ENCODE peak calls at places on chromosomes 16 and 17, in eight cellular contexts. One of them, this sample, is unnamed.

GRCh38 chr17:10729334-10730193 is at the start of gene TMEM220:
- DNase-seq in T follicular helper cell: peak
- DNase-seq in GOT3: peak
- DNase-seq in ACHN: peak
- DNase-seq in NCI-H1930: peak
- DNase-seq in nephron progenitor cell: peak
- DNase-seq in NCI-H460: peak
- DNase-seq in activated naive CD4-positive, alpha-beta T cell: peak
- DNase-seq in this sample: peak

GRCh38 chr17:7220593-7221280 is 999 bp downstream of the ACADVL start:
- DNase-seq in T follicular helper cell: peak
- DNase-seq in GOT3: no peak
- DNase-seq in ACHN: peak
- DNase-seq in NCI-H1930: peak
- DNase-seq in nephron progenitor cell: no peak
- DNase-seq in NCI-H460: peak
- DNase-seq in activated naive CD4-positive, alpha-beta T cell: peak
- DNase-seq in this sample: no peak

GRCh38 chr17:81339502-81340296 is 44.6 kb upstream of the SLC38A10 start:
- DNase-seq in T follicular helper cell: no peak
- DNase-seq in GOT3: no peak
- DNase-seq in ACHN: peak
- DNase-seq in NCI-H1930: no peak
- DNase-seq in nephron progenitor cell: peak
- DNase-seq in NCI-H460: no peak
- DNase-seq in activated naive CD4-positive, alpha-beta T cell: no peak
- DNase-seq in this sample: no peak

GRCh38 chr16:69410285-69410990 is 14.0 kb upstream of the CYB5B start:
- DNase-seq in T follicular helper cell: no peak
- DNase-seq in GOT3: no peak
- DNase-seq in ACHN: no peak
- DNase-seq in NCI-H1930: no peak
- DNase-seq in nephron progenitor cell: no peak
- DNase-seq in NCI-H460: peak
- DNase-seq in activated naive CD4-positive, alpha-beta T cell: no peak
- DNase-seq in this sample: no peak

GRCh38 chr16:68386628-68387027 is 61.7 kb downstream of the SMPD3 start:
- DNase-seq in T follicular helper cell: no peak
- DNase-seq in GOT3: no peak
- DNase-seq in ACHN: no peak
- DNase-seq in NCI-H1930: no peak
- DNase-seq in nephron progenitor cell: no peak
- DNase-seq in NCI-H460: no peak
- DNase-seq in activated naive CD4-positive, alpha-beta T cell: no peak
- DNase-seq in this sample: no peak

GRCh38 chr17:27339836-27340550 is 46.1 kb downstream of the WSB1 start:
- DNase-seq in T follicular helper cell: no peak
- DNase-seq in GOT3: no peak
- DNase-seq in ACHN: peak
- DNase-seq in NCI-H1930: no peak
- DNase-seq in nephron progenitor cell: no peak
- DNase-seq in NCI-H460: peak
- DNase-seq in activated naive CD4-positive, alpha-beta T cell: peak
- DNase-seq in this sample: no peak

GRCh38 chr17:35028531-35029262 is 34.8 kb downstream of the RFFL start:
- DNase-seq in T follicular helper cell: no peak
- DNase-seq in GOT3: no peak
- DNase-seq in ACHN: no peak
- DNase-seq in NCI-H1930: no peak
- DNase-seq in nephron progenitor cell: no peak
- DNase-seq in NCI-H460: no peak
- DNase-seq in activated naive CD4-positive, alpha-beta T cell: no peak
- DNase-seq in this sample: no peak

GRCh38 chr16:48133455-48134226 is 22.2 kb downstream of the ABCC12 start:
- DNase-seq in T follicular helper cell: no peak
- DNase-seq in GOT3: no peak
- DNase-seq in ACHN: no peak
- DNase-seq in NCI-H1930: no peak
- DNase-seq in nephron progenitor cell: no peak
- DNase-seq in NCI-H460: no peak
- DNase-seq in activated naive CD4-positive, alpha-beta T cell: no peak
- DNase-seq in this sample: no peak

GRCh38 chr16:3902731-3903130 is 22.2 kb upstream of the CREBBP start:
- DNase-seq in T follicular helper cell: no peak
- DNase-seq in GOT3: no peak
- DNase-seq in ACHN: no peak
- DNase-seq in NCI-H1930: no peak
- DNase-seq in nephron progenitor cell: no peak
- DNase-seq in NCI-H460: no peak
- DNase-seq in activated naive CD4-positive, alpha-beta T cell: no peak
- DNase-seq in this sample: no peak

GRCh38 chr17:62109378-62109902 is 44.4 kb upstream of the MED13 start:
- DNase-seq in T follicular helper cell: peak
- DNase-seq in GOT3: no peak
- DNase-seq in ACHN: peak
- DNase-seq in NCI-H1930: peak
- DNase-seq in nephron progenitor cell: peak
- DNase-seq in NCI-H460: peak
- DNase-seq in activated naive CD4-positive, alpha-beta T cell: peak
- DNase-seq in this sample: peak